ENCODE peak calls at places on chromosomes 2 and 18, in six cellular contexts. W, L, A, V, I and Y are unnamed samples.

GRCh38 chr2:60811491-60812370 is 55.7 kb downstream of the PAPOLG start:
- DNase-seq in A (no peak), W (no peak), I (no peak), L (no peak), V (no peak), Y (no peak)

GRCh38 chr2:190679813-190680591 is 31.1 kb downstream of the NAB1 start:
- DNase-seq in I (peak), A (peak), V (no peak), L (peak), W (peak), Y (peak)

GRCh38 chr2:173300458-173300857 is 54.2 kb upstream of the CDCA7 start:
- DNase-seq in V (no peak), L (no peak), A (no peak), W (no peak), I (no peak), Y (peak)

GRCh38 chr2:174977364-174977763 is 27.8 kb downstream of the CHN1 start:
- DNase-seq in A (no peak), V (no peak), I (no peak), L (no peak), W (no peak), Y (no peak)

GRCh38 chr2:100013892-100014677 is 128.3 kb downstream of the AFF3 start:
- DNase-seq in W (peak), A (no peak), L (no peak), V (no peak), I (no peak), Y (peak)

GRCh38 chr18:46856975-46857374 is 60.3 kb downstream of the PIAS2 start:
- DNase-seq in W (no peak), I (no peak), L (no peak), A (peak), V (no peak), Y (peak)

GRCh38 chr18:26046419-26047077 is 43.9 kb downstream of the SS18 start:
- DNase-seq in L (no peak), V (no peak), I (no peak), A (no peak), W (no peak), Y (no peak)

GRCh38 chr2:8203354-8203753 is 478.5 kb upstream of the ID2 start:
- DNase-seq in L (no peak), A (no peak), V (no peak), W (no peak), I (peak), Y (peak)

GRCh38 chr2:43880952-43881351 is 42.2 kb downstream of the ABCG8 start:
- DNase-seq in I (no peak), L (no peak), A (no peak), W (no peak), V (no peak), Y (no peak)

GRCh38 chr2:201467666-201468065 is 16.1 kb downstream of the STRADB start:
- DNase-seq in V (no peak), A (no peak), W (peak), L (no peak), I (no peak), Y (no peak)

GRCh38 chr18:30572214-30572613 is 470.3 kb downstream of the DSC3 start:
- DNase-seq in W (no peak), A (no peak), V (no peak), I (no peak), L (no peak), Y (no peak)

GRCh38 chr18:36333418-36333817 is 35.9 kb downstream of the FHOD3 start:
- DNase-seq in W (no peak), I (no peak), V (no peak), L (no peak), A (no peak), Y (no peak)

GRCh38 chr2:136423516-136423996 is 305.6 kb upstream of the CXCR4 start:
- DNase-seq in W (peak), V (peak), A (peak), I (peak), L (peak), Y (peak)

GRCh38 chr18:52499018-52499417 is 159.0 kb downstream of the DCC start:
- DNase-seq in I (no peak), L (no peak), A (no peak), V (no peak), W (no peak), Y (no peak)

GRCh38 chr18:46424898-46425297 is 232.1 kb downstream of the LOXHD1 start:
- DNase-seq in L (no peak), A (no peak), V (no peak), W (no peak), I (no peak), Y (no peak)

GRCh38 chr2:182280128-182280527 is 146.7 kb downstream of the PDE1A start:
- DNase-seq in I (no peak), W (peak), V (no peak), A (peak), L (no peak), Y (peak)

GRCh38 chr2:189022002-189022401 is 47.8 kb downstream of the COL3A1 start:
- DNase-seq in W (peak), L (no peak), I (no peak), V (no peak), A (no peak), Y (no peak)

GRCh38 chr18:77702686-77703085 is 453.0 kb downstream of the GALR1 start:
- DNase-seq in V (no peak), A (no peak), W (no peak), L (no peak), I (no peak), Y (peak)